ENCODE peak calls at places on chromosome 10, in five cellular contexts. A, O, Q, M and L are unnamed samples.
A peak's percentile ranks its signal among the peaks of the same experiment; 100 is the strongest.

GRCh38 chr10:62244785-62245595 is 23.7 kb downstream of the RTKN2 start:
- DNase-seq in A (no peak), O (peak; percentile 59), Q (no peak), M (peak; percentile 66), L (peak; percentile 54)

GRCh38 chr10:43610636-43611035 is 4.4 kb downstream of the ZNF485 start:
- DNase-seq in A (no peak), O (no peak), Q (no peak), M (no peak), L (no peak)

GRCh38 chr10:22613011-22613410 is 101.4 kb downstream of the PIP4K2A start:
- DNase-seq in A (no peak), O (no peak), Q (no peak), M (no peak), L (no peak)

GRCh38 chr10:3889961-3890522 is 105.0 kb upstream of the KLF6 start:
- DNase-seq in A (no peak), O (peak; percentile 4), Q (no peak), M (no peak), L (no peak)

GRCh38 chr10:6494934-6495592 is 85.0 kb downstream of the PRKCQ start:
- DNase-seq in A (no peak), O (no peak), Q (no peak), M (no peak), L (no peak)

GRCh38 chr10:124223711-124224085 is 130.3 kb upstream of the CHST15 start:
- DNase-seq in A (no peak), O (no peak), Q (no peak), M (no peak), L (peak; percentile 3)

GRCh38 chr10:126538439-126539140 is 131.9 kb downstream of the C10orf90 start:
- DNase-seq in A (no peak), O (no peak), Q (no peak), M (no peak), L (no peak)

GRCh38 chr10:69657417-69657816 is 27.4 kb downstream of the FAM241B start:
- DNase-seq in A (no peak), O (no peak), Q (peak; percentile 19), M (no peak), L (no peak)

GRCh38 chr10:77983384-77984341 is 45.7 kb downstream of the POLR3A start:
- DNase-seq in A (no peak), O (no peak), Q (no peak), M (no peak), L (no peak)

GRCh38 chr10:95221124-95221523 is 27.1 kb downstream of the ACSM6 start:
- DNase-seq in A (no peak), O (no peak), Q (no peak), M (no peak), L (no peak)

GRCh38 chr10:79192677-79193003 is 123.9 kb downstream of the ZMIZ1 start:
- DNase-seq in A (peak; percentile 77), O (no peak), Q (no peak), M (no peak), L (no peak)

GRCh38 chr10:31977440-31978157 is 49.0 kb upstream of the ARHGAP12 start:
- DNase-seq in A (no peak), O (no peak), Q (no peak), M (no peak), L (no peak)

GRCh38 chr10:29532256-29532878 is 102.4 kb downstream of the SVIL start:
- DNase-seq in A (no peak), O (no peak), Q (no peak), M (no peak), L (no peak)

GRCh38 chr10:62373995-62374861 is at the start of gene ZNF365:
- DNase-seq in A (no peak), O (peak; percentile 52), Q (peak; percentile 48), M (no peak), L (no peak)

GRCh38 chr10:21194510-21194993 is 297.4 kb upstream of the NEBL start:
- DNase-seq in A (no peak), O (no peak), Q (peak; percentile 48), M (peak; percentile 74), L (peak; percentile 57)

GRCh38 chr10:105706281-105707026 is 1065.4 kb downstream of the SORCS3 start:
- DNase-seq in A (no peak), O (no peak), Q (no peak), M (no peak), L (no peak)

GRCh38 chr10:76160758-76161555 is 729.5 kb downstream of the LRMDA start:
- DNase-seq in A (no peak), O (no peak), Q (no peak), M (no peak), L (no peak)

GRCh38 chr10:72692057-72692891 is at the start of gene MCU:
- DNase-seq in A (peak; percentile 94), O (peak; percentile 96), Q (peak; percentile 96), M (peak; percentile 96), L (peak; percentile 96)

GRCh38 chr10:72638586-72639440 is 12.9 kb upstream of the MICU1 start:
- DNase-seq in A (no peak), O (no peak), Q (no peak), M (no peak), L (no peak)

GRCh38 chr10:130885021-130885655 is 426.4 kb downstream of the TCERG1L start:
- DNase-seq in A (no peak), O (no peak), Q (no peak), M (no peak), L (no peak)

GRCh38 chr10:49620841-49621378 is 7.1 kb downstream of the CHAT start:
- DNase-seq in A (no peak), O (no peak), Q (no peak), M (no peak), L (no peak)

GRCh38 chr10:17993361-17993760 is 41.6 kb downstream of the SLC39A12 start:
- DNase-seq in A (no peak), O (no peak), Q (no peak), M (no peak), L (no peak)

GRCh38 chr10:99913831-99914235 is 95.9 kb downstream of the DNMBP start:
- DNase-seq in A (no peak), O (no peak), Q (no peak), M (no peak), L (peak; percentile 63)